ENCODE peak calls at places on chromosomes 2 and 18, in five cellular contexts. B, C, Q, L and R are unnamed samples. For H3K4me1, the result is how much of the 10 kb centered on the place peaks cover.

GRCh38 chr2:174553811-174554493 is 43.7 kb downstream of the WIPF1 start:
- DNase-seq in L (no peak), C (peak), B (no peak), Q (no peak), R (no peak)

GRCh38 chr2:217937446-217937845 is 65.3 kb downstream of the TNS1 start:
- DNase-seq in C (no peak), L (peak), Q (no peak), B (no peak), R (no peak)

GRCh38 chr2:241913703-241914102 is 44.2 kb downstream of the RTP5 start:
- DNase-seq in C (no peak), B (no peak), Q (no peak), L (no peak), R (no peak)

GRCh38 chr18:23231340-23232021 is 96.2 kb downstream of the CABLES1 start:
- DNase-seq in L (peak), C (peak), Q (peak), B (peak), R (no peak)

GRCh38 chr2:28160986-28161425 is 231.7 kb upstream of the FOSL2 start:
- DNase-seq in L (peak), C (no peak), Q (no peak), B (peak), R (no peak)

GRCh38 chr2:174918886-174919526 is 86.2 kb downstream of the CHN1 start:
- DNase-seq in C (no peak), Q (no peak), B (no peak), L (no peak), R (no peak)

GRCh38 chr2:127537142-127537541 is 1.7 kb downstream of the MYO7B start:
- DNase-seq in C (no peak), B (no peak), Q (no peak), L (no peak), R (no peak)

GRCh38 chr2:25897500-25897899 is 19.2 kb upstream of the ASXL2 start:
- DNase-seq in L (no peak), Q (no peak), B (no peak), C (no peak), R (no peak)

GRCh38 chr2:97870396-97870843 is 125.3 kb downstream of the TMEM131 start:
- DNase-seq in L (peak), Q (no peak), B (peak), C (no peak), R (peak)

GRCh38 chr2:9753665-9754531 is 89.4 kb upstream of the TAF1B start:
- DNase-seq in L (no peak), B (no peak), Q (no peak), C (peak), R (no peak)

GRCh38 chr18:75497576-75497975 is 70.1 kb upstream of the SMIM21 start:
- DNase-seq in L (no peak), C (no peak), Q (no peak), B (peak), R (no peak)

GRCh38 chr2:240579071-240579762 is 7.3 kb upstream of the CAPN10 start:
- DNase-seq in Q (no peak), L (no peak), B (no peak), C (no peak), R (no peak)
- H3K4me3 ChIP-seq in Q (no peak), L (no peak), B (no peak), C (no peak), R (no peak)

GRCh38 chr2:119229716-119230115 is 6.1 kb downstream of the STEAP3 start:
- DNase-seq in L (no peak), Q (no peak), B (no peak), C (no peak), R (no peak)
- H3K4me1 ChIP-seq in L (under half), Q (under half), B (under half), C (under half), R (under half)

DNA sequence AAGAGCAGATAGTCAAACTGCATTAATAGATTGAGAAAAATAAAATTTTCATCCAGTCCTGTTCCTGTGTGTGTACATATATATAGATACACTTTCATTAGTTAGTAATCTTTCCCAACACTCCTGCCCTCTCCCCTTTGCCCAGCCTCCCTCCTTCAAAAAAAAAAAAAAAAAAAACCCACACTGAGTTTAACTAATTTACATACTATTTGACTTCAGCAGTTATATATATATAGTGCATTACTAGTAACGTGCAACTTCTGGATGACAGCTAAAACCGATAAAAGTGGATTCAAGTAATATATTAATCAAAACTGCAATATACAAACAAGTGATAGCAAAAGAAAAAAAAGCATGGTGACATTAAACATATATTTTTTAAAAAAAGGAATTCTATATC is 1.4 kb downstream of the FIGN start:
- DNase-seq in Q (no peak), C (no peak), L (no peak), B (no peak), R (no peak)
- H3K4me3 ChIP-seq in Q (peak), C (no peak), L (peak), B (peak), R (peak)

GRCh38 chr2:240467659-240468299 is 32.3 kb downstream of the GPC1 start:
- DNase-seq in B (no peak), Q (no peak), L (no peak), C (no peak), R (no peak)

GRCh38 chr2:240469239-240469636 is 33.8 kb downstream of the GPC1 start:
- DNase-seq in Q (no peak), L (no peak), B (no peak), C (no peak), R (no peak)

GRCh38 chr2:240468300-240469238 is 33.1 kb downstream of the GPC1 start:
- DNase-seq in B (no peak), Q (no peak), C (no peak), L (no peak), R (no peak)

GRCh38 chr2:240472078-240472790 is 36.8 kb downstream of the GPC1 start:
- DNase-seq in L (no peak), C (no peak), B (no peak), Q (no peak), R (no peak)

GRCh38 chr2:240469747-240470146 is 34.3 kb downstream of the GPC1 start:
- DNase-seq in C (no peak), Q (no peak), L (no peak), B (no peak), R (no peak)
- H3K4me1 ChIP-seq in C (under half), Q (under half), L (under half), B (under half), R (under half)